ENCODE peak calls at places on chromosomes 11 and 22, in eight cellular contexts. One of them, this sample, is unnamed.

GRCh38 chr22:27792452-27793165 is 8.9 kb downstream of the MN1 start:
- DNase-seq in AG04449: no peak
- DNase-seq in osteoblast: peak
- DNase-seq in GM06990: no peak
- DNase-seq in lower leg skin: no peak
- DNase-seq in prostate gland: no peak
- DNase-seq in right lobe of liver: no peak
- DNase-seq in Peyer's patch: no peak
- DNase-seq in this sample: no peak

GRCh38 chr11:44179173-44179572 is 83.7 kb downstream of the EXT2 start:
- DNase-seq in prostate gland: no peak
- DNase-seq in GM06990: no peak
- DNase-seq in Peyer's patch: no peak
- DNase-seq in osteoblast: no peak
- DNase-seq in right lobe of liver: no peak
- DNase-seq in AG04449: no peak
- DNase-seq in lower leg skin: no peak
- DNase-seq in this sample: no peak

GRCh38 chr22:19051381-19051780 is 70.8 kb downstream of the DGCR2 start:
- DNase-seq in lower leg skin: no peak
- DNase-seq in prostate gland: no peak
- DNase-seq in AG04449: no peak
- DNase-seq in GM06990: no peak
- DNase-seq in osteoblast: no peak
- DNase-seq in Peyer's patch: no peak
- DNase-seq in right lobe of liver: no peak
- DNase-seq in this sample: no peak

GRCh38 chr11:85170184-85170583 is 457.0 kb downstream of the DLG2 start:
- DNase-seq in AG04449: no peak
- DNase-seq in prostate gland: no peak
- DNase-seq in GM06990: no peak
- DNase-seq in lower leg skin: no peak
- DNase-seq in Peyer's patch: no peak
- DNase-seq in right lobe of liver: no peak
- DNase-seq in osteoblast: no peak
- DNase-seq in this sample: peak

GRCh38 chr11:87456499-87456898 is 418.8 kb downstream of the TMEM135 start:
- DNase-seq in Peyer's patch: no peak
- DNase-seq in osteoblast: no peak
- DNase-seq in prostate gland: no peak
- DNase-seq in GM06990: peak
- DNase-seq in lower leg skin: no peak
- DNase-seq in right lobe of liver: no peak
- DNase-seq in AG04449: no peak
- DNase-seq in this sample: no peak

GRCh38 chr22:49962751-49963646 is 2.4 kb downstream of the PIM3 start:
- DNase-seq in AG04449: no peak
- DNase-seq in lower leg skin: peak
- DNase-seq in osteoblast: peak
- DNase-seq in prostate gland: peak
- DNase-seq in right lobe of liver: peak
- DNase-seq in GM06990: peak
- DNase-seq in Peyer's patch: peak
- DNase-seq in this sample: no peak

GRCh38 chr11:70725786-70726185 is 327.5 kb downstream of the CTTN start:
- DNase-seq in Peyer's patch: no peak
- DNase-seq in prostate gland: no peak
- DNase-seq in GM06990: no peak
- DNase-seq in right lobe of liver: no peak
- DNase-seq in osteoblast: no peak
- DNase-seq in lower leg skin: no peak
- DNase-seq in AG04449: no peak
- DNase-seq in this sample: no peak

GRCh38 chr22:17149073-17149815 is 9.8 kb downstream of the HDHD5 start:
- DNase-seq in lower leg skin: no peak
- DNase-seq in right lobe of liver: no peak
- DNase-seq in Peyer's patch: peak
- DNase-seq in AG04449: no peak
- DNase-seq in GM06990: no peak
- DNase-seq in prostate gland: no peak
- DNase-seq in osteoblast: peak
- DNase-seq in this sample: no peak

GRCh38 chr11:32870676-32871075 is 21.9 kb upstream of the QSER1 start:
- DNase-seq in AG04449: no peak
- DNase-seq in GM06990: no peak
- DNase-seq in osteoblast: no peak
- DNase-seq in right lobe of liver: no peak
- DNase-seq in lower leg skin: no peak
- DNase-seq in Peyer's patch: no peak
- DNase-seq in prostate gland: no peak
- DNase-seq in this sample: no peak

GRCh38 chr22:49004484-49005399 is 822.9 kb downstream of the BRD1 start:
- DNase-seq in osteoblast: peak
- DNase-seq in lower leg skin: peak
- DNase-seq in Peyer's patch: peak
- DNase-seq in AG04449: no peak
- DNase-seq in prostate gland: peak
- DNase-seq in GM06990: no peak
- DNase-seq in right lobe of liver: no peak
- DNase-seq in this sample: no peak

GRCh38 chr22:49368976-49369725 is 458.5 kb downstream of the BRD1 start:
- DNase-seq in GM06990: no peak
- DNase-seq in right lobe of liver: no peak
- DNase-seq in prostate gland: no peak
- DNase-seq in lower leg skin: peak
- DNase-seq in Peyer's patch: peak
- DNase-seq in osteoblast: peak
- DNase-seq in AG04449: no peak
- DNase-seq in this sample: no peak

GRCh38 chr11:14148653-14149273 is 186.2 kb downstream of the SPON1 start:
- DNase-seq in lower leg skin: no peak
- DNase-seq in osteoblast: no peak
- DNase-seq in GM06990: no peak
- DNase-seq in AG04449: no peak
- DNase-seq in Peyer's patch: no peak
- DNase-seq in prostate gland: no peak
- DNase-seq in right lobe of liver: no peak
- DNase-seq in this sample: peak

GRCh38 chr11:64894070-64894811 is 15.8 kb upstream of the EHD1 start:
- DNase-seq in AG04449: no peak
- DNase-seq in Peyer's patch: peak
- DNase-seq in prostate gland: peak
- DNase-seq in right lobe of liver: peak
- DNase-seq in osteoblast: peak
- DNase-seq in GM06990: peak
- DNase-seq in lower leg skin: peak
- DNase-seq in this sample: peak

DNA sequence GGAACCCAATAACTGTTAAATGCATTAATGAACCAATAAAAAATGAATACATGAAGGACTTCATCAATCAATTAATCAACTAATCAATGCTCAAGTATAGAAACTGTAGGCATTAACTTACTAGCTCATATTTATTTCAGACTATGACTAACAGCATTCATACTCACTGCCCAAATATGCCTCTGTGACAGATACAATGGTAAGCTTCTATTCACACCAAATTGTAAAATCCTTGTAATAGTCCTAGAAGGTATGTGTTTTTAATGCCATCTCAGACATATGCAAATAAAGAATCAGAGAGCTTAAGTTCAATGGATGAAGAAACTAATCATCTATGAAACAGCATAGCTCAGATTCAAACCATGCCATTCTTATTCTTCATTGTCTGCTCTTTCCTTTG is 1253.6 kb upstream of the TENM4 start:
- DNase-seq in Peyer's patch: no peak
- DNase-seq in GM06990: no peak
- DNase-seq in lower leg skin: no peak
- DNase-seq in AG04449: no peak
- DNase-seq in prostate gland: no peak
- DNase-seq in right lobe of liver: no peak
- DNase-seq in osteoblast: no peak
- DNase-seq in this sample: peak
- TF ChIP-seq CTCF in Peyer's patch: no peak
- TF ChIP-seq CTCF in GM06990: no peak
- TF ChIP-seq CTCF in lower leg skin: no peak
- TF ChIP-seq CTCF in AG04449: no peak
- TF ChIP-seq CTCF in prostate gland: no peak
- TF ChIP-seq CTCF in right lobe of liver: no peak
- TF ChIP-seq CTCF in osteoblast: no peak
- TF ChIP-seq CTCF in this sample: no peak

GRCh38 chr22:33923033-33923432 is 2.8 kb upstream of the LARGE1 start:
- DNase-seq in AG04449: no peak
- DNase-seq in osteoblast: peak
- DNase-seq in GM06990: no peak
- DNase-seq in lower leg skin: no peak
- DNase-seq in Peyer's patch: no peak
- DNase-seq in right lobe of liver: no peak
- DNase-seq in prostate gland: no peak
- DNase-seq in this sample: no peak

GRCh38 chr22:33921576-33922181 is 1.4 kb upstream of the LARGE1 start:
- DNase-seq in osteoblast: peak
- DNase-seq in GM06990: peak
- DNase-seq in lower leg skin: peak
- DNase-seq in right lobe of liver: peak
- DNase-seq in AG04449: no peak
- DNase-seq in Peyer's patch: peak
- DNase-seq in prostate gland: peak
- DNase-seq in this sample: peak

GRCh38 chr22:33920927-33921575 is 775 bp upstream of the LARGE1 start:
- DNase-seq in osteoblast: peak
- DNase-seq in Peyer's patch: peak
- DNase-seq in lower leg skin: peak
- DNase-seq in prostate gland: peak
- DNase-seq in right lobe of liver: peak
- DNase-seq in AG04449: peak
- DNase-seq in GM06990: peak
- DNase-seq in this sample: peak

GRCh38 chr22:33923660-33924246 is 3.5 kb upstream of the LARGE1 start:
- DNase-seq in osteoblast: peak
- DNase-seq in right lobe of liver: peak
- DNase-seq in lower leg skin: no peak
- DNase-seq in prostate gland: peak
- DNase-seq in AG04449: no peak
- DNase-seq in GM06990: no peak
- DNase-seq in Peyer's patch: peak
- DNase-seq in this sample: peak

GRCh38 chr22:33922268-33922667 is 2.0 kb upstream of the LARGE1 start:
- DNase-seq in prostate gland: peak
- DNase-seq in AG04449: no peak
- DNase-seq in GM06990: no peak
- DNase-seq in Peyer's patch: peak
- DNase-seq in lower leg skin: peak
- DNase-seq in right lobe of liver: peak
- DNase-seq in osteoblast: peak
- DNase-seq in this sample: no peak
- H3K4me3 ChIP-seq in prostate gland: peak
- H3K4me3 ChIP-seq in AG04449: peak
- H3K4me3 ChIP-seq in GM06990: peak
- H3K4me3 ChIP-seq in Peyer's patch: peak
- H3K4me3 ChIP-seq in lower leg skin: peak
- H3K4me3 ChIP-seq in right lobe of liver: peak
- H3K4me3 ChIP-seq in osteoblast: peak
- H3K4me3 ChIP-seq in this sample: peak

GRCh38 chr22:32680895-32681294 is 120.6 kb upstream of the TIMP3 start:
- DNase-seq in lower leg skin: no peak
- DNase-seq in right lobe of liver: no peak
- DNase-seq in Peyer's patch: no peak
- DNase-seq in GM06990: no peak
- DNase-seq in AG04449: no peak
- DNase-seq in prostate gland: no peak
- DNase-seq in osteoblast: no peak
- DNase-seq in this sample: no peak

GRCh38 chr22:32684148-32684821 is 117.2 kb upstream of the TIMP3 start:
- DNase-seq in right lobe of liver: no peak
- DNase-seq in osteoblast: no peak
- DNase-seq in AG04449: no peak
- DNase-seq in prostate gland: no peak
- DNase-seq in GM06990: no peak
- DNase-seq in Peyer's patch: no peak
- DNase-seq in lower leg skin: no peak
- DNase-seq in this sample: no peak

GRCh38 chr22:32685527-32685926 is 116.0 kb upstream of the TIMP3 start:
- DNase-seq in lower leg skin: no peak
- DNase-seq in AG04449: no peak
- DNase-seq in Peyer's patch: no peak
- DNase-seq in osteoblast: no peak
- DNase-seq in right lobe of liver: no peak
- DNase-seq in GM06990: no peak
- DNase-seq in prostate gland: no peak
- DNase-seq in this sample: no peak

GRCh38 chr22:32686354-32686753 is 115.2 kb upstream of the TIMP3 start:
- DNase-seq in GM06990: no peak
- DNase-seq in osteoblast: no peak
- DNase-seq in lower leg skin: no peak
- DNase-seq in right lobe of liver: no peak
- DNase-seq in Peyer's patch: no peak
- DNase-seq in AG04449: no peak
- DNase-seq in prostate gland: no peak
- DNase-seq in this sample: no peak

GRCh38 chr22:32684822-32685187 is 116.7 kb upstream of the TIMP3 start:
- DNase-seq in Peyer's patch: no peak
- DNase-seq in GM06990: no peak
- DNase-seq in right lobe of liver: no peak
- DNase-seq in osteoblast: peak
- DNase-seq in lower leg skin: no peak
- DNase-seq in prostate gland: peak
- DNase-seq in AG04449: no peak
- DNase-seq in this sample: no peak
- TF ChIP-seq CTCF in Peyer's patch: no peak
- TF ChIP-seq CTCF in GM06990: no peak
- TF ChIP-seq CTCF in right lobe of liver: no peak
- TF ChIP-seq CTCF in osteoblast: no peak
- TF ChIP-seq CTCF in lower leg skin: no peak
- TF ChIP-seq CTCF in prostate gland: no peak
- TF ChIP-seq CTCF in AG04449: no peak
- TF ChIP-seq CTCF in this sample: no peak

GRCh38 chr22:40180403-40180802 is 2.7 kb downstream of the TNRC6B start:
- DNase-seq in AG04449: no peak
- DNase-seq in GM06990: no peak
- DNase-seq in osteoblast: no peak
- DNase-seq in Peyer's patch: no peak
- DNase-seq in lower leg skin: no peak
- DNase-seq in prostate gland: no peak
- DNase-seq in right lobe of liver: no peak
- DNase-seq in this sample: no peak

GRCh38 chr22:40181323-40181722 is 3.6 kb downstream of the TNRC6B start:
- DNase-seq in osteoblast: no peak
- DNase-seq in GM06990: no peak
- DNase-seq in prostate gland: no peak
- DNase-seq in right lobe of liver: no peak
- DNase-seq in lower leg skin: no peak
- DNase-seq in AG04449: no peak
- DNase-seq in Peyer's patch: no peak
- DNase-seq in this sample: no peak

GRCh38 chr22:40182231-40182835 is 4.6 kb downstream of the TNRC6B start:
- DNase-seq in osteoblast: no peak
- DNase-seq in right lobe of liver: no peak
- DNase-seq in GM06990: no peak
- DNase-seq in Peyer's patch: no peak
- DNase-seq in prostate gland: no peak
- DNase-seq in AG04449: no peak
- DNase-seq in lower leg skin: no peak
- DNase-seq in this sample: peak

GRCh38 chr22:40179535-40179934 is 1.8 kb downstream of the TNRC6B start:
- DNase-seq in Peyer's patch: no peak
- DNase-seq in GM06990: no peak
- DNase-seq in osteoblast: no peak
- DNase-seq in AG04449: no peak
- DNase-seq in prostate gland: no peak
- DNase-seq in right lobe of liver: no peak
- DNase-seq in lower leg skin: no peak
- DNase-seq in this sample: no peak

GRCh38 chr22:40183029-40183581 is 5.4 kb downstream of the TNRC6B start:
- DNase-seq in Peyer's patch: no peak
- DNase-seq in osteoblast: peak
- DNase-seq in AG04449: peak
- DNase-seq in right lobe of liver: no peak
- DNase-seq in prostate gland: peak
- DNase-seq in GM06990: no peak
- DNase-seq in lower leg skin: no peak
- DNase-seq in this sample: peak
- H3K4me3 ChIP-seq in Peyer's patch: no peak
- H3K4me3 ChIP-seq in osteoblast: peak
- H3K4me3 ChIP-seq in AG04449: peak
- H3K4me3 ChIP-seq in right lobe of liver: no peak
- H3K4me3 ChIP-seq in prostate gland: no peak
- H3K4me3 ChIP-seq in GM06990: no peak
- H3K4me3 ChIP-seq in lower leg skin: no peak
- H3K4me3 ChIP-seq in this sample: no peak

This sample was measured in bronchial epithelial cell.